ENCODE peak calls at places on chromosomes 4 and X, in six cellular contexts. E is left kidney; M is activated naive CD4-positive, alpha-beta T cell; S is activated CD8-positive, alpha-beta memory T cell treated with anti-CD3 and anti-CD28 coated beads for 48 hours; J is mesendoderm; B is AG09319. X is an unnamed sample.
A peak's percentile ranks its signal among the peaks of the same experiment; 100 is the strongest.

GRCh38 chrX:10574663-10575062 is 45.7 kb downstream of the MID1 start:
- DNase-seq in E (no peak), M (no peak), S (no peak), J (no peak), B (no peak), X (no peak)

GRCh38 chr4:891747-892146 is 40.4 kb downstream of the GAK start:
- DNase-seq in E (peak; percentile 57), M (no peak), S (no peak), J (peak; percentile 54), B (no peak), X (no peak)

GRCh38 chr4:74933562-74934015 is 673 bp downstream of the PARM1 start:
- DNase-seq in E (no peak), M (no peak), S (no peak), J (peak; percentile 19), B (no peak), X (no peak)

GRCh38 chrX:103918050-103918449 is 44.4 kb upstream of the TMSB15B start:
- DNase-seq in E (peak; percentile 93), M (peak; percentile 4), S (no peak), J (peak; percentile 91), B (no peak), X (peak; percentile 6)

GRCh38 chrX:41293269-41293668 is 40.7 kb upstream of the DDX3X start:
- DNase-seq in E (no peak), M (no peak), S (no peak), J (peak; percentile 56), B (no peak), X (no peak)

GRCh38 chrX:150587585-150588503 is 19.4 kb downstream of the MTM1 start:
- DNase-seq in E (peak; percentile 36), M (no peak), S (no peak), J (no peak), B (no peak), X (no peak)

GRCh38 chrX:7972586-7972985 is 45.4 kb upstream of the PNPLA4 start:
- DNase-seq in E (peak; percentile 12), M (no peak), S (no peak), J (no peak), B (no peak), X (no peak)

GRCh38 chr4:47577779-47578553 is 92.9 kb downstream of the ATP10D start:
- DNase-seq in E (peak; percentile 49), M (no peak), S (no peak), J (no peak), B (no peak), X (peak; percentile 17)

GRCh38 chrX:9770319-9770718 is 4.7 kb upstream of the GPR143 start:
- DNase-seq in E (no peak), M (no peak), S (no peak), J (peak; percentile 84), B (no peak), X (no peak)

GRCh38 chr4:173436149-173436579 is 37.2 kb upstream of the SCRG1 start:
- DNase-seq in E (peak; percentile 55), M (no peak), S (no peak), J (no peak), B (peak; percentile 59), X (no peak)

GRCh38 chr4:88960576-88960975 is 96.4 kb downstream of the FAM13A start:
- DNase-seq in E (no peak), M (no peak), S (no peak), J (peak; percentile 20), B (no peak), X (no peak)

GRCh38 chr4:167233523-167234387 is 539 bp downstream of the SPOCK3 start:
- DNase-seq in E (peak; percentile 73), M (no peak), S (no peak), J (peak; percentile 19), B (no peak), X (no peak)

GRCh38 chr4:139857021-139857420 is 191.4 kb downstream of the MGST2 start:
- DNase-seq in E (peak; percentile 72), M (no peak), S (no peak), J (peak; percentile 63), B (no peak), X (no peak)